ENCODE peak calls at places on chromosomes 1 and 21, in seven cellular contexts. One of them, this sample, is unnamed. For H3K9me3, the result is how much of the 10 kb centered on the place peaks cover.

GRCh38 chr21:31180256-31181088 is 142.2 kb upstream of the KRTAP19-8 start:
- DNase-seq in astrocyte: no peak
- DNase-seq in aorta: no peak
- DNase-seq in heart right ventricle: no peak
- DNase-seq in tibial artery: no peak
- DNase-seq in body of pancreas: no peak
- DNase-seq in pancreas: no peak
- DNase-seq in this sample: no peak

GRCh38 chr1:30706528-30706927 is 16.9 kb downstream of the MATN1 start:
- DNase-seq in body of pancreas: peak
- DNase-seq in aorta: peak
- DNase-seq in tibial artery: peak
- DNase-seq in heart right ventricle: peak
- DNase-seq in astrocyte: no peak
- DNase-seq in pancreas: no peak
- DNase-seq in this sample: no peak

GRCh38 chr1:222880586-222880985 is 65.7 kb downstream of the DISP1 start:
- DNase-seq in astrocyte: peak
- DNase-seq in body of pancreas: no peak
- DNase-seq in aorta: no peak
- DNase-seq in pancreas: no peak
- DNase-seq in heart right ventricle: no peak
- DNase-seq in tibial artery: no peak
- DNase-seq in this sample: no peak

GRCh38 chr1:64834734-64835133 is 89.9 kb downstream of the RAVER2 start:
- DNase-seq in tibial artery: no peak
- DNase-seq in pancreas: no peak
- DNase-seq in astrocyte: peak
- DNase-seq in body of pancreas: no peak
- DNase-seq in heart right ventricle: no peak
- DNase-seq in aorta: no peak
- DNase-seq in this sample: no peak

GRCh38 chr1:40625076-40625475 is 40.4 kb downstream of the RIMS3 start:
- DNase-seq in aorta: no peak
- DNase-seq in pancreas: peak
- DNase-seq in astrocyte: no peak
- DNase-seq in tibial artery: no peak
- DNase-seq in heart right ventricle: peak
- DNase-seq in body of pancreas: peak
- DNase-seq in this sample: no peak

GRCh38 chr1:3001471-3002348 is 19.6 kb upstream of the ACTRT2 start:
- DNase-seq in heart right ventricle: no peak
- DNase-seq in tibial artery: peak
- DNase-seq in astrocyte: no peak
- DNase-seq in body of pancreas: no peak
- DNase-seq in pancreas: no peak
- DNase-seq in aorta: no peak
- DNase-seq in this sample: peak

GRCh38 chr1:3463891-3464648 is 9.6 kb downstream of the ARHGEF16 start:
- DNase-seq in astrocyte: no peak
- DNase-seq in pancreas: no peak
- DNase-seq in tibial artery: no peak
- DNase-seq in aorta: peak
- DNase-seq in body of pancreas: peak
- DNase-seq in heart right ventricle: no peak
- DNase-seq in this sample: peak

GRCh38 chr1:34280509-34280908 is 103.8 kb downstream of the C1orf94 start:
- DNase-seq in heart right ventricle: no peak
- DNase-seq in body of pancreas: no peak
- DNase-seq in astrocyte: no peak
- DNase-seq in tibial artery: no peak
- DNase-seq in aorta: no peak
- DNase-seq in pancreas: no peak
- DNase-seq in this sample: no peak

GRCh38 chr21:42974832-42975820 is 764 bp downstream of the PKNOX1 start:
- DNase-seq in tibial artery: peak
- DNase-seq in aorta: peak
- DNase-seq in astrocyte: peak
- DNase-seq in pancreas: peak
- DNase-seq in body of pancreas: peak
- DNase-seq in heart right ventricle: peak
- DNase-seq in this sample: no peak

GRCh38 chr1:58456470-58456869 is 90.1 kb downstream of the OMA1 start:
- DNase-seq in aorta: no peak
- DNase-seq in heart right ventricle: no peak
- DNase-seq in astrocyte: peak
- DNase-seq in tibial artery: no peak
- DNase-seq in body of pancreas: no peak
- DNase-seq in pancreas: no peak
- DNase-seq in this sample: no peak

GRCh38 chr1:168565825-168566224 is 10.6 kb upstream of the XCL1 start:
- DNase-seq in pancreas: no peak
- DNase-seq in heart right ventricle: no peak
- DNase-seq in body of pancreas: no peak
- DNase-seq in astrocyte: no peak
- DNase-seq in tibial artery: no peak
- DNase-seq in aorta: no peak
- DNase-seq in this sample: no peak

GRCh38 chr1:226946841-226947240 is 6.7 kb downstream of the COQ8A start:
- DNase-seq in aorta: no peak
- DNase-seq in body of pancreas: peak
- DNase-seq in heart right ventricle: no peak
- DNase-seq in astrocyte: no peak
- DNase-seq in tibial artery: no peak
- DNase-seq in pancreas: no peak
- DNase-seq in this sample: no peak

GRCh38 chr1:112955678-112956502 is at the start of gene SLC16A1:
- DNase-seq in pancreas: peak
- DNase-seq in heart right ventricle: peak
- DNase-seq in body of pancreas: peak
- DNase-seq in aorta: peak
- DNase-seq in astrocyte: peak
- DNase-seq in tibial artery: peak
- DNase-seq in this sample: peak

DNA sequence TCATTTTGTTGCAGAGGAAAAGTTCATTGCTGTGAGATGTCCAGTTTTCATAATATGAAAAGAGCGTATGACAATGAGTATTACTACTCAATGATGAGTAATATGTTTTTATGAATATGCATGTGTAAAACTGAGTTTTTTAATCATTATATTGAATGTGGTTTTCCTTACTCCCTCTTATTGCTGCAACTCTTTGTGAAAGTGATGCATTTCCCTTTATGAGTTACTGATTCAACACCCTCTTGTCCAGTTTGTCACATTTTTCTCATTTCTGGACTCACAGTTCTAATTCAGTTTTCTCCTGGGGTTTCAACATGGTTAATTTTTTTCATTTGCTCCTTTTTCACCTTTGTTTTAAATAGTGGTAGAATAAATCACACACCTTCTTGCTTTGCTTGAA is 35.2 kb upstream of the KCNJ15 start:
- DNase-seq in heart right ventricle: no peak
- DNase-seq in body of pancreas: no peak
- DNase-seq in pancreas: no peak
- DNase-seq in tibial artery: no peak
- DNase-seq in aorta: no peak
- DNase-seq in astrocyte: no peak
- DNase-seq in this sample: no peak
- H3K9me3 ChIP-seq in heart right ventricle: under half
- H3K9me3 ChIP-seq in body of pancreas: under half
- H3K9me3 ChIP-seq in pancreas: under half
- H3K9me3 ChIP-seq in tibial artery: under half
- H3K9me3 ChIP-seq in aorta: under half
- H3K9me3 ChIP-seq in astrocyte: under half
- H3K9me3 ChIP-seq in this sample: under half

GRCh38 chr1:84141177-84142003 is 2.7 kb upstream of the PRKACB start:
- DNase-seq in aorta: no peak
- DNase-seq in heart right ventricle: no peak
- DNase-seq in astrocyte: no peak
- DNase-seq in pancreas: no peak
- DNase-seq in body of pancreas: no peak
- DNase-seq in tibial artery: no peak
- DNase-seq in this sample: no peak

GRCh38 chr1:84148758-84149157 is 4.7 kb downstream of the PRKACB start:
- DNase-seq in body of pancreas: no peak
- DNase-seq in pancreas: no peak
- DNase-seq in astrocyte: no peak
- DNase-seq in heart right ventricle: no peak
- DNase-seq in tibial artery: no peak
- DNase-seq in aorta: no peak
- DNase-seq in this sample: no peak

GRCh38 chr1:84146375-84147032 is 2.4 kb downstream of the PRKACB start:
- DNase-seq in aorta: no peak
- DNase-seq in heart right ventricle: no peak
- DNase-seq in pancreas: no peak
- DNase-seq in tibial artery: no peak
- DNase-seq in body of pancreas: no peak
- DNase-seq in astrocyte: peak
- DNase-seq in this sample: no peak

GRCh38 chr1:84145051-84145450 is 980 bp downstream of the PRKACB start:
- DNase-seq in heart right ventricle: no peak
- DNase-seq in astrocyte: no peak
- DNase-seq in pancreas: no peak
- DNase-seq in body of pancreas: peak
- DNase-seq in aorta: no peak
- DNase-seq in tibial artery: no peak
- DNase-seq in this sample: no peak

GRCh38 chr1:84143796-84144565 is at the start of gene PRKACB:
- DNase-seq in tibial artery: no peak
- DNase-seq in astrocyte: peak
- DNase-seq in heart right ventricle: no peak
- DNase-seq in body of pancreas: no peak
- DNase-seq in aorta: no peak
- DNase-seq in pancreas: no peak
- DNase-seq in this sample: no peak
- H3K4me3 ChIP-seq in tibial artery: no peak
- H3K4me3 ChIP-seq in astrocyte: no peak
- H3K4me3 ChIP-seq in heart right ventricle: peak
- H3K4me3 ChIP-seq in body of pancreas: no peak
- H3K4me3 ChIP-seq in aorta: no peak
- H3K4me3 ChIP-seq in pancreas: no peak
- H3K4me3 ChIP-seq in this sample: no peak

GRCh38 chr1:79074975-79075374 is 68.4 kb upstream of the ADGRL4 start:
- DNase-seq in heart right ventricle: no peak
- DNase-seq in aorta: no peak
- DNase-seq in pancreas: no peak
- DNase-seq in body of pancreas: no peak
- DNase-seq in astrocyte: no peak
- DNase-seq in tibial artery: no peak
- DNase-seq in this sample: no peak

GRCh38 chr1:79069828-79070227 is 63.3 kb upstream of the ADGRL4 start:
- DNase-seq in tibial artery: no peak
- DNase-seq in astrocyte: no peak
- DNase-seq in pancreas: no peak
- DNase-seq in heart right ventricle: no peak
- DNase-seq in aorta: no peak
- DNase-seq in body of pancreas: no peak
- DNase-seq in this sample: no peak
- H3K9me3 ChIP-seq in tibial artery: under half
- H3K9me3 ChIP-seq in astrocyte: under half
- H3K9me3 ChIP-seq in pancreas: under half
- H3K9me3 ChIP-seq in heart right ventricle: under half
- H3K9me3 ChIP-seq in aorta: under half
- H3K9me3 ChIP-seq in body of pancreas: under half
- H3K9me3 ChIP-seq in this sample: under half

GRCh38 chr1:10685851-10686403 is 110.5 kb downstream of the CASZ1 start:
- DNase-seq in body of pancreas: peak
- DNase-seq in astrocyte: peak
- DNase-seq in aorta: no peak
- DNase-seq in heart right ventricle: no peak
- DNase-seq in tibial artery: no peak
- DNase-seq in pancreas: peak
- DNase-seq in this sample: no peak
- H3K4me3 ChIP-seq in body of pancreas: no peak
- H3K4me3 ChIP-seq in astrocyte: no peak
- H3K4me3 ChIP-seq in aorta: no peak
- H3K4me3 ChIP-seq in heart right ventricle: no peak
- H3K4me3 ChIP-seq in tibial artery: no peak
- H3K4me3 ChIP-seq in pancreas: no peak
- H3K4me3 ChIP-seq in this sample: no peak

DNA sequence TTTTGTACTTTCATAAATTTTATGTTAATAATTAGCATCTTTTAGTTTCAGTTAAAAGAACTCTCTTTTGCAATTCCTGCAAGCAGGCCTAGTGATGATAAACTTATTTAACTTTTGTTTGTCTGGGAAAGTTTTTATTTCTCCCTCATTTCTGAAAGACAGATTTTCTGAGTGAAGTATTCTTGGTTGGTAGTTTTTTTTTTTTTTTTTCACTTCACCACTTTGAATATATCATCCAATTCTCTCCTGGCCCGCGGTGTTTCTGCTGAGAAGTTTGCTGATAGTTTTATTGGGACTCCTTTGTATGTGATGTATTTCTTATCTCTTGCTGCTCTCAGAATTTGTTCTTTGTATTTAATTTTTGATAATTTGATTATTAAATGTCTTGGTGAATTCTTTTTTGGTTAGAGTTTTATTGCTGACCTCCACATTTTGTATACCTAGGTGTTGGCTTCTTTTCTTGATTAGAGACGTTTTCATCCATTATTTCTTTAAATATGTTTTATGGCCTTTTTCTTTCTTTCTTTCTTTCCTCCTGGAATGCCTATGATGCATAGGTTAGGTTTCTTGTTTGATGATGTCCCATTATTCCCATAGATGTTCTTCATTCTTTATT is 45.9 kb downstream of the BRINP2 start:
- DNase-seq in heart right ventricle: no peak
- DNase-seq in body of pancreas: no peak
- DNase-seq in pancreas: no peak
- DNase-seq in aorta: no peak
- DNase-seq in tibial artery: no peak
- DNase-seq in astrocyte: no peak
- DNase-seq in this sample: no peak
- H3K9me3 ChIP-seq in heart right ventricle: under half
- H3K9me3 ChIP-seq in body of pancreas: under half
- H3K9me3 ChIP-seq in pancreas: under half
- H3K9me3 ChIP-seq in aorta: under half
- H3K9me3 ChIP-seq in tibial artery: under half
- H3K9me3 ChIP-seq in astrocyte: under half
- H3K9me3 ChIP-seq in this sample: under half

GRCh38 chr21:15060776-15061175 is 4.0 kb downstream of the NRIP1 start:
- DNase-seq in aorta: no peak
- DNase-seq in pancreas: no peak
- DNase-seq in body of pancreas: no peak
- DNase-seq in heart right ventricle: no peak
- DNase-seq in astrocyte: peak
- DNase-seq in tibial artery: no peak
- DNase-seq in this sample: no peak
- H3K4me3 ChIP-seq in aorta: no peak
- H3K4me3 ChIP-seq in pancreas: no peak
- H3K4me3 ChIP-seq in body of pancreas: no peak
- H3K4me3 ChIP-seq in heart right ventricle: no peak
- H3K4me3 ChIP-seq in astrocyte: no peak
- H3K4me3 ChIP-seq in tibial artery: no peak
- H3K4me3 ChIP-seq in this sample: no peak

GRCh38 chr1:185585770-185586169 is 148.4 kb upstream of the HMCN1 start:
- DNase-seq in astrocyte: no peak
- DNase-seq in tibial artery: no peak
- DNase-seq in pancreas: no peak
- DNase-seq in aorta: no peak
- DNase-seq in heart right ventricle: no peak
- DNase-seq in body of pancreas: no peak
- DNase-seq in this sample: no peak
- H3K9me3 ChIP-seq in astrocyte: under half
- H3K9me3 ChIP-seq in tibial artery: under half
- H3K9me3 ChIP-seq in pancreas: under half
- H3K9me3 ChIP-seq in aorta: under half
- H3K9me3 ChIP-seq in heart right ventricle: under half
- H3K9me3 ChIP-seq in body of pancreas: under half
- H3K9me3 ChIP-seq in this sample: under half

This sample was measured in RWPE2.